ENCODE peak calls at places on chromosomes 13 and 19, in five cellular contexts. D is mucosa of descending colon, Y is dorsolateral prefrontal cortex, W is brain microvascular endothelial cell, U is lung. V is an unnamed sample.

GRCh38 chr13:60229708-60230272 is 66.1 kb upstream of the DIAPH3 start:
- DNase-seq in D (no peak), Y (no peak), W (no peak), U (no peak), V (no peak)

GRCh38 chr19:1377965-1378785 is 5.5 kb upstream of the NDUFS7 start:
- DNase-seq in D (no peak), Y (no peak), W (no peak), U (no peak), V (no peak)

GRCh38 chr19:47100290-47100689 is 13.3 kb downstream of the ZC3H4 start:
- DNase-seq in D (no peak), Y (no peak), W (no peak), U (no peak), V (no peak)

GRCh38 chr19:44498988-44499387 is 1.3 kb downstream of the ZNF180 start:
- DNase-seq in D (no peak), Y (no peak), W (no peak), U (no peak), V (no peak)

GRCh38 chr13:35927554-35927953 is 203.6 kb downstream of the DCLK1 start:
- DNase-seq in D (no peak), Y (no peak), W (peak; percentile 90), U (no peak), V (peak; percentile 32)

GRCh38 chr13:32051156-32051555 is 19.6 kb downstream of the FRY start:
- DNase-seq in D (no peak), Y (no peak), W (no peak), U (no peak), V (no peak)

GRCh38 chr13:50999641-51000040 is 90.0 kb downstream of the RNASEH2B start:
- DNase-seq in D (no peak), Y (peak; percentile 67), W (no peak), U (no peak), V (no peak)

GRCh38 chr19:49205114-49205513 is 47.5 kb downstream of the TRPM4 start:
- DNase-seq in D (no peak), Y (no peak), W (no peak), U (no peak), V (no peak)

GRCh38 chr19:29624489-29625210 is 18.6 kb downstream of the POP4 start:
- DNase-seq in D (no peak), Y (no peak), W (no peak), U (no peak), V (no peak)

GRCh38 chr13:50916701-50917184 is 7.2 kb downstream of the RNASEH2B start:
- DNase-seq in D (no peak), Y (no peak), W (no peak), U (no peak), V (no peak)

GRCh38 chr19:7862413-7862951 is 11.7 kb downstream of the PRR36 start:
- DNase-seq in D (peak; percentile 87), Y (peak; percentile 84), W (peak; percentile 40), U (peak; percentile 73), V (peak; percentile 8)

GRCh38 chr19:10936661-10937084 is 8.1 kb downstream of the TIMM29 start:
- DNase-seq in D (no peak), Y (peak; percentile 70), W (peak; percentile 56), U (no peak), V (peak; percentile 72)

GRCh38 chr13:95540848-95541247 is 11.7 kb upstream of the CLDN10 start:
- DNase-seq in D (no peak), Y (no peak), W (no peak), U (no peak), V (no peak)

GRCh38 chr13:110685305-110685704 is 20.6 kb downstream of the CARS2 start:
- DNase-seq in D (no peak), Y (no peak), W (peak; percentile 65), U (no peak), V (no peak)

GRCh38 chr13:22271963-22272362 is 601.1 kb downstream of the FGF9 start:
- DNase-seq in D (no peak), Y (no peak), W (no peak), U (no peak), V (no peak)

GRCh38 chr19:12788682-12789097 is 2.6 kb upstream of the JUNB start:
- DNase-seq in D (peak; percentile 91), Y (no peak), W (peak; percentile 67), U (peak; percentile 74), V (no peak)

GRCh38 chr19:18859676-18860301 is 28.0 kb downstream of the UPF1 start:
- DNase-seq in D (no peak), Y (peak; percentile 73), W (no peak), U (no peak), V (no peak)

GRCh38 chr19:45471116-45471865 is 3.5 kb downstream of the FOSB start:
- DNase-seq in D (no peak), Y (no peak), W (no peak), U (no peak), V (no peak)

GRCh38 chr19:45186509-45187334 is 8.1 kb downstream of the BLOC1S3 start:
- DNase-seq in D (no peak), Y (no peak), W (peak; percentile 44), U (no peak), V (no peak)

GRCh38 chr13:22086593-22086992 is 415.7 kb downstream of the FGF9 start:
- DNase-seq in D (no peak), Y (no peak), W (no peak), U (no peak), V (no peak)

GRCh38 chr13:96834626-96835025 is 159.7 kb downstream of the OXGR1 start:
- DNase-seq in D (no peak), Y (no peak), W (no peak), U (no peak), V (no peak)

GRCh38 chr19:28505933-28506332 is 707.0 kb downstream of the UQCRFS1 start:
- DNase-seq in D (no peak), Y (no peak), W (no peak), U (no peak), V (no peak)

GRCh38 chr13:95023405-95023804 is 277.8 kb downstream of the ABCC4 start:
- DNase-seq in D (no peak), Y (no peak), W (no peak), U (no peak), V (no peak)

GRCh38 chr19:29564574-29565005 is 38.8 kb downstream of the VSTM2B start:
- DNase-seq in D (no peak), Y (peak; percentile 49), W (no peak), U (no peak), V (no peak)

GRCh38 chr13:36395280-36395679 is 37.0 kb upstream of the CCNA1 start:
- DNase-seq in D (no peak), Y (no peak), W (no peak), U (no peak), V (peak; percentile 50)

GRCh38 chr13:105940882-105941281 is 594.6 kb downstream of the EFNB2 start:
- DNase-seq in D (no peak), Y (no peak), W (no peak), U (no peak), V (no peak)

GRCh38 chr19:55355213-55355821 is 798 bp upstream of the COX6B2 start:
- DNase-seq in D (no peak), Y (no peak), W (no peak), U (no peak), V (no peak)

GRCh38 chr19:11479470-11480080 is 1.3 kb downstream of the ELAVL3 start:
- DNase-seq in D (no peak), Y (peak; percentile 67), W (no peak), U (no peak), V (no peak)

GRCh38 chr19:4208385-4209094 is 20.8 kb upstream of the EBI3 start:
- DNase-seq in D (no peak), Y (no peak), W (peak; percentile 45), U (no peak), V (no peak)

GRCh38 chr19:29012457-29012856 is 200.5 kb downstream of the UQCRFS1 start:
- DNase-seq in D (no peak), Y (no peak), W (no peak), U (no peak), V (no peak)

DNA sequence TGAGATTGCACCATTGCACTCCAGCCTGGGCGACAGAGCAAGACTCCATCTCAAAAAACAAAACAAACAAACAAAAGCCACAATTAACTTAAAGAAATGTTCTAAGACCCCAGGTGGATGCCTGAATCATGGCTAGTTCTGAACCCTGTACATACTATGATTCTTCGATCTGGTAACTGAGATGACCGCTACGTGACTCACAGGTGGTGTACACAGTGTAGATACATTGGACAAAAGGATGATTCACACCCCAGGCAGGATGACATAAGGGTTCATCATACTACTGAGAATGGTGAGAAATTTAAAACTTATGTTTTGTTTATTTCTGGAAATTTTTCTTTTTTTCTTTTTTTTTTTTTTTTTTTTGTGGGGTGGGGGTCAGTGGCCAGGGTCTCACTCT is 6.5 kb downstream of the ZNF426 start:
- DNase-seq in D (no peak), Y (no peak), W (peak; percentile 12), U (no peak), V (no peak)
- TF ChIP-seq CTCF in D (no peak), Y (no peak), W (no peak), U (no peak), V (no peak)

DNA sequence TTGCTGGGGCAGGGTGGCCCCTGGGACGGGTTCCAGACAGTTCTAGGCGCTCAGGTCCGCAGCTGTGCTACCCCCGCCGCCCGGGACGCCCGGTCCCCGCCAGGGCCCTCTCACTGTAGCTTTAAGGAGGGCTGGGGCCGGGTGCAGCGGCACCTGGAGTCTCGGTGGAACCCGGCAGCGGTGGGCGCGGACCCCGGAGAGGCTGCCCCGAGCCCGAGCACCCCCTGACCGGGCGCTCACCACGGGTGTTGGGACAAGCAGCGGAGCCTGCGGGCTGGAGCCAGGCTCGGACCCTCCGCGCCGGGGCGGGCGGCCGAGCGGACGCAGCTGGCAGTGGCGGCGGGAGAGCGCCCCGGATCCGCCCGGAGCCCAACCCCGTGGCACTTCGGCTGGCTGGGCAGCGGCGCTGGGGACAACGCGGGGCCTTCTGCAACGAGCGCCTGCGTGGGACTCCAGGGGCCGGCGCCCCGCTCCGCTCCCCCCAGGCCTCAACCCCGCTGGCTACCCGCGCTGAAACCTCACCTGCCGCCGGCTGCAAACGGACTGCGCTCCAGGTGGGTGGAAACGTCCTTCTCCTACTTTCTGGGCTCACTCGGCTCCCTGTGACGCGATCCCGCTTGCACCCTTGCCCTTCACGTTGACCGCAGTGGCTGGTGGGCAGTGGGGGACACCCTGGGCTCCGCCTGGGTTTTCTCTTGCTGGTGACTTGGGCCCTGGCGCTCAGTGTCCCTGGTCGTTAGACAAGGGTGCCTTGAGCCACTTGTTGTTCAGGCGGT is 81.1 kb downstream of the ZNF429 start:
- DNase-seq in D (no peak), Y (peak; percentile 48), W (no peak), U (no peak), V (no peak)
- TF ChIP-seq CTCF in D (no peak), Y (no peak), W (no peak), U (no peak), V (no peak)

DNA sequence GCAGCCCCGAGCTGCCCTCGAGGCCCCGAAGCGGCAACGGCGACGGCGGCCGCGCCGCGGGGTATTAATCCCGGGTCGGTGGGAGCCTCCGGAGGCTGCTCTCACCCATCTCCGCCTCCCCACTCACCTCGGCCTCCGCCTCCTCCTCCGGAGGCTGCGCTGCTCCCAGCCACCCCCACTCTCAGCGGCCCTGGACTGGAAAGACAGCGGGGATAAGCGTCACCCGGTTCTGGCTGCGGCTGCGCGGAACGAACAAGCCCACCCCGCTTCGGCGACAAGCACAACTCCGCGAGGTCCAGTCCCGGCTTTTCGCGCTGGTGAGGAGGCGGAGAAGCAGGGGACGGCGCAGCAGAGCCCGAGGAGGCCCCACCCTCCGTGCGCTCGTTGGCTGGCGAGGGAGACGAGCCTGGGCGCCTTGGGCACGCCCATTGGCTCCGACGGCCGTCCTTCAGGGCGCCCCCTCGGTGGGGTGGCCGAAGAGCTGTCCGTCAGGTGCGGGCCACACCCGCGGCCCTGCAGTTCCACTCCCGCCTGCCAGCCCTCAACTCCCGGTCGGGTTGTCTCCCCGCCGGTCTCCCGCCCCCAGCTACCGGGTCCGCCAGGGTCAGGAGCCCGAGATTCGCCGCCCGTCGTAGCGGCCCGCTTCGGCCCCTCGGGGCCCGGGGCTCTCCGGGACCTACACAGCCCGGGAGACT is at the start of gene ZMYM5:
- DNase-seq in D (peak; percentile 99), Y (peak; percentile 99), W (peak; percentile 98), U (peak; percentile 99), V (peak; percentile 98)
- TF ChIP-seq CTCF in D (no peak), Y (peak; percentile 9), W (no peak), U (no peak), V (no peak)

GRCh38 chr19:51124216-51124615 is 490 bp upstream of the SIGLEC9 start:
- DNase-seq in D (peak; percentile 33), Y (no peak), W (no peak), U (no peak), V (no peak)
- TF ChIP-seq CTCF in D (no peak), Y (no peak), W (no peak), U (no peak), V (no peak)

V was measured in astrocyte of the cerebellum.